ENCODE peak calls at places on chromosomes 5 and 9, in five cellular contexts. One of them, this sample, is unnamed.
A peak's percentile ranks its signal among the peaks of the same experiment; 100 is the strongest.

GRCh38 chr5:172322028-172322965 is 38.7 kb upstream of the UBTD2 start:
- DNase-seq in GM06990: peak; percentile 76
- DNase-seq in lower lobe of right lung: no peak
- DNase-seq in testis: no peak
- DNase-seq in psoas muscle: no peak
- DNase-seq in this sample: peak; percentile 18

GRCh38 chr5:38420691-38421395 is 135.6 kb downstream of the LIFR start:
- DNase-seq in lower lobe of right lung: no peak
- DNase-seq in testis: peak; percentile 79
- DNase-seq in psoas muscle: no peak
- DNase-seq in GM06990: no peak
- DNase-seq in this sample: peak; percentile 86

GRCh38 chr5:42566658-42567313 is 143.5 kb downstream of the GHR start:
- DNase-seq in psoas muscle: no peak
- DNase-seq in GM06990: no peak
- DNase-seq in lower lobe of right lung: no peak
- DNase-seq in testis: no peak
- DNase-seq in this sample: no peak

GRCh38 chr5:121870489-121870888 is 18.8 kb downstream of the FTMT start:
- DNase-seq in lower lobe of right lung: no peak
- DNase-seq in psoas muscle: no peak
- DNase-seq in GM06990: no peak
- DNase-seq in testis: no peak
- DNase-seq in this sample: no peak

GRCh38 chr9:124696101-124696500 is 75.0 kb downstream of the NR6A1 start:
- DNase-seq in testis: no peak
- DNase-seq in GM06990: no peak
- DNase-seq in psoas muscle: no peak
- DNase-seq in lower lobe of right lung: no peak
- DNase-seq in this sample: no peak

GRCh38 chr5:30604648-30605262 is 588.7 kb upstream of the CDH6 start:
- DNase-seq in lower lobe of right lung: no peak
- DNase-seq in GM06990: no peak
- DNase-seq in testis: no peak
- DNase-seq in psoas muscle: no peak
- DNase-seq in this sample: no peak

GRCh38 chr9:135304886-135305285 is 174.7 kb upstream of the PPP1R26 start:
- DNase-seq in lower lobe of right lung: no peak
- DNase-seq in psoas muscle: no peak
- DNase-seq in GM06990: no peak
- DNase-seq in testis: no peak
- DNase-seq in this sample: no peak

GRCh38 chr9:131530546-131530929 is 525 bp downstream of the UCK1 start:
- DNase-seq in lower lobe of right lung: peak; percentile 61
- DNase-seq in GM06990: no peak
- DNase-seq in psoas muscle: peak; percentile 68
- DNase-seq in testis: peak; percentile 71
- DNase-seq in this sample: peak; percentile 79

GRCh38 chr5:141777711-141778110 is 95.7 kb upstream of the ARAP3 start:
- DNase-seq in GM06990: no peak
- DNase-seq in testis: no peak
- DNase-seq in psoas muscle: no peak
- DNase-seq in lower lobe of right lung: no peak
- DNase-seq in this sample: no peak

GRCh38 chr5:136038635-136039034 is 9.8 kb downstream of the TGFBI start:
- DNase-seq in GM06990: no peak
- DNase-seq in lower lobe of right lung: no peak
- DNase-seq in psoas muscle: no peak
- DNase-seq in testis: no peak
- DNase-seq in this sample: no peak

GRCh38 chr9:120366646-120367019 is 213.3 kb downstream of the CDK5RAP2 start:
- DNase-seq in lower lobe of right lung: no peak
- DNase-seq in psoas muscle: no peak
- DNase-seq in GM06990: no peak
- DNase-seq in testis: peak; percentile 41
- DNase-seq in this sample: peak; percentile 77

GRCh38 chr9:136685792-136686533 is 1.3 kb downstream of the AGPAT2 start:
- DNase-seq in GM06990: no peak
- DNase-seq in testis: no peak
- DNase-seq in lower lobe of right lung: no peak
- DNase-seq in psoas muscle: peak; percentile 63
- DNase-seq in this sample: no peak

GRCh38 chr9:109001275-109001676 is 12.0 kb downstream of the CTNNAL1 start:
- DNase-seq in lower lobe of right lung: no peak
- DNase-seq in testis: no peak
- DNase-seq in GM06990: no peak
- DNase-seq in psoas muscle: no peak
- DNase-seq in this sample: no peak

GRCh38 chr5:52007230-52007858 is 624.1 kb downstream of the ISL1 start:
- DNase-seq in lower lobe of right lung: no peak
- DNase-seq in GM06990: no peak
- DNase-seq in testis: peak; percentile 21
- DNase-seq in psoas muscle: no peak
- DNase-seq in this sample: peak; percentile 52

GRCh38 chr5:39580702-39581498 is 156.1 kb upstream of the DAB2 start:
- DNase-seq in psoas muscle: no peak
- DNase-seq in testis: no peak
- DNase-seq in lower lobe of right lung: no peak
- DNase-seq in GM06990: no peak
- DNase-seq in this sample: no peak

GRCh38 chr5:38515648-38516047 is 40.8 kb downstream of the LIFR start:
- DNase-seq in lower lobe of right lung: no peak
- DNase-seq in psoas muscle: no peak
- DNase-seq in testis: peak; percentile 67
- DNase-seq in GM06990: no peak
- DNase-seq in this sample: no peak

GRCh38 chr9:91882628-91883027 is 67.4 kb downstream of the ROR2 start:
- DNase-seq in psoas muscle: no peak
- DNase-seq in testis: no peak
- DNase-seq in lower lobe of right lung: no peak
- DNase-seq in GM06990: no peak
- DNase-seq in this sample: peak; percentile 44

DNA sequence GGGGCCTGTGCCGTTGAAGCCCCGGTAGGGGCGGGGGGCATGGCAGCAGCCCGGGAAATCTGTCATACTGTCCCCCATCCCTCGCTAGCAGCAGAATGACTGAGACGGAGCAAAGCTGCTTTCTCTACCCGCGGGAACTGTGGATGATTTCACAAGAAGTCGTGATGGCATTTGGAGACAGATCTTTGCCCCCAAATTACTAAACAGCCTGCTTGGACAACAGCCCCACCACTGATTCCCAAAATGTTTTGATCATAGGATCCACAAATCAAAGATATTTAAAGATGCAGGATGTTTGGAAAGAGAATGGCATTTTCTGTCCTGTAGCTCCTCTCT is 216.6 kb downstream of the PDZD2 start:
- DNase-seq in testis: no peak
- DNase-seq in lower lobe of right lung: no peak
- DNase-seq in GM06990: no peak
- DNase-seq in psoas muscle: no peak
- DNase-seq in this sample: no peak
- H3K4me3 ChIP-seq in testis: peak overlapping the region; percentile 49
- H3K4me3 ChIP-seq in lower lobe of right lung: peak overlapping the region; percentile 82
- H3K4me3 ChIP-seq in GM06990: no peak overlapping the region
- H3K4me3 ChIP-seq in psoas muscle: peak overlapping the region; percentile 69
- H3K4me3 ChIP-seq in this sample: peak overlapping the region; percentile 93

GRCh38 chr9:128106940-128107259 is 20.6 kb downstream of the PTGES2 start:
- DNase-seq in psoas muscle: peak; percentile 66
- DNase-seq in GM06990: no peak
- DNase-seq in lower lobe of right lung: peak; percentile 37
- DNase-seq in testis: no peak
- DNase-seq in this sample: no peak
- H3K36me3 ChIP-seq in psoas muscle: peaks cover 68% of the 10 kb centered on the region
- H3K36me3 ChIP-seq in GM06990: peaks cover 48% of the 10 kb centered on the region
- H3K36me3 ChIP-seq in lower lobe of right lung: peaks cover 80% of the 10 kb centered on the region
- H3K36me3 ChIP-seq in testis: no peaks in the 10 kb centered on the region
- H3K36me3 ChIP-seq in this sample: peaks cover 52% of the 10 kb centered on the region

DNA sequence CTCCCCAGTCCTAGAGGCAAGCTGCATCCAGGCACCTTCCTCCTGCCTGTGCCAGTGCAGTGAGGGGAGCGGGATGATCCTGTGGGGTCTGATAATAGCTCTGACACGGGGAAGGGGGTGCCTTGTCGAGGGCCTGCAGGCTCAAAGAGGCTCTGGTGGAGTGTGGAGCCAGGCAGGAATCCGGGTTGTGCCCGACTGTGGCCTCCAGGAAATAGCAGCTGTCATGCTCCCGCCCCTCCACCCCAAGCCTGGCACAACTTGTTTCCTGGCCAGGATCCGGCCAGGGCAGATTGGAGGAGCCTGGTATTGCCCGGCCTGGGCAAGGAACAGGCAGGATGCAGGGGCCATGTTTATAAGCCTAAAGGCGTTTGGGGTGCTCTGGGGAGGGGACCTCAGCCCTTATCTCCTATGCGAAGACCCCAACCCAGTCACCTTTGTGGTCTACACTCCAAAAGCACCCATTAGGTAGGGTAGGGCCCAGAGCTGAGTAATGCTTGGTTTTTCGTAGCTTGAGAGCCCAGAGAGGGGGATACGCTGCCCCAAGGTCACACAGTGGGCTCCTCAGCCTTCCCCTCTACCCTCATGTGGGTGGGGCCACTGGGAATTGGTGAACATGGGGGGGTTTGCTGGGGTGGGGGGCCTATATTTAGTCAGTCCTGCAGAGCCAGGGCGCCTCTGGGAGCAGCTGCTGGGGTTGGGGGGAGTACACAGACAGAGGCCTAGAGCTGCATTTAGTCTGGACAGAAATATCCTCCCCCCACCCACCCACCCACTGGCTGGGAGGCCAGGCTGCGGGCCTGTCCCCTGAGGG is 12.2 kb downstream of the CXXC5 start:
- DNase-seq in testis: peak; percentile 67
- DNase-seq in psoas muscle: peak; percentile 93
- DNase-seq in lower lobe of right lung: peak; percentile 88
- DNase-seq in GM06990: no peak
- DNase-seq in this sample: no peak
- H3K4me3 ChIP-seq in testis: no peak overlapping the region
- H3K4me3 ChIP-seq in psoas muscle: peak overlapping the region; percentile 62
- H3K4me3 ChIP-seq in lower lobe of right lung: peak overlapping the region; percentile 49
- H3K4me3 ChIP-seq in GM06990: peak overlapping the region; percentile 22
- H3K4me3 ChIP-seq in this sample: no peak overlapping the region

GRCh38 chr9:101429736-101430135 is 5.8 kb downstream of the ALDOB start:
- DNase-seq in testis: no peak
- DNase-seq in lower lobe of right lung: no peak
- DNase-seq in GM06990: no peak
- DNase-seq in psoas muscle: no peak
- DNase-seq in this sample: no peak
- H3K36me3 ChIP-seq in testis: no peaks in the 10 kb centered on the region
- H3K36me3 ChIP-seq in lower lobe of right lung: no peaks in the 10 kb centered on the region
- H3K36me3 ChIP-seq in GM06990: no peaks in the 10 kb centered on the region
- H3K36me3 ChIP-seq in psoas muscle: no peaks in the 10 kb centered on the region
- H3K36me3 ChIP-seq in this sample: no peaks in the 10 kb centered on the region